ENCODE peak calls at places on chromosomes 16 and 17, in seven cellular contexts. One of them, this sample, is unnamed. For H3K4me1, the result is how much of the 10 kb centered on the place peaks cover.

GRCh38 chr16:87729266-87729954 is 36.4 kb downstream of the KLHDC4 start:
- DNase-seq in CD8-positive, alpha-beta T cell: no peak
- DNase-seq in cardiac muscle cell: no peak
- DNase-seq in body of pancreas: no peak
- DNase-seq in right atrium auricular region: no peak
- DNase-seq in PC-3: no peak
- DNase-seq in A549: no peak
- DNase-seq in this sample: no peak

GRCh38 chr17:18187816-18188761 is 4.5 kb downstream of the ALKBH5 start:
- DNase-seq in CD8-positive, alpha-beta T cell: no peak
- DNase-seq in cardiac muscle cell: peak
- DNase-seq in body of pancreas: no peak
- DNase-seq in right atrium auricular region: no peak
- DNase-seq in PC-3: peak
- DNase-seq in A549: no peak
- DNase-seq in this sample: no peak

GRCh38 chr16:68429081-68429740 is 19.1 kb downstream of the SMPD3 start:
- DNase-seq in CD8-positive, alpha-beta T cell: no peak
- DNase-seq in cardiac muscle cell: no peak
- DNase-seq in body of pancreas: no peak
- DNase-seq in right atrium auricular region: no peak
- DNase-seq in PC-3: no peak
- DNase-seq in A549: no peak
- DNase-seq in this sample: no peak

GRCh38 chr17:71985111-71986039 is 135.4 kb upstream of the SOX9 start:
- DNase-seq in CD8-positive, alpha-beta T cell: no peak
- DNase-seq in cardiac muscle cell: no peak
- DNase-seq in body of pancreas: no peak
- DNase-seq in right atrium auricular region: no peak
- DNase-seq in PC-3: peak
- DNase-seq in A549: no peak
- DNase-seq in this sample: no peak

GRCh38 chr16:78385406-78385805 is 286.0 kb downstream of the WWOX start:
- DNase-seq in CD8-positive, alpha-beta T cell: no peak
- DNase-seq in cardiac muscle cell: no peak
- DNase-seq in body of pancreas: no peak
- DNase-seq in right atrium auricular region: no peak
- DNase-seq in PC-3: no peak
- DNase-seq in A549: no peak
- DNase-seq in this sample: no peak

GRCh38 chr16:324451-325334 is 27.8 kb downstream of the AXIN1 start:
- DNase-seq in CD8-positive, alpha-beta T cell: peak
- DNase-seq in cardiac muscle cell: no peak
- DNase-seq in body of pancreas: no peak
- DNase-seq in right atrium auricular region: no peak
- DNase-seq in PC-3: no peak
- DNase-seq in A549: no peak
- DNase-seq in this sample: peak

GRCh38 chr16:69772560-69773254 is 10.6 kb downstream of the WWP2 start:
- DNase-seq in CD8-positive, alpha-beta T cell: no peak
- DNase-seq in cardiac muscle cell: peak
- DNase-seq in body of pancreas: no peak
- DNase-seq in right atrium auricular region: no peak
- DNase-seq in PC-3: no peak
- DNase-seq in A549: no peak
- DNase-seq in this sample: no peak

GRCh38 chr16:30063893-30064745 is 1.4 kb upstream of the ALDOA start:
- DNase-seq in CD8-positive, alpha-beta T cell: peak
- DNase-seq in cardiac muscle cell: no peak
- DNase-seq in body of pancreas: peak
- DNase-seq in right atrium auricular region: peak
- DNase-seq in PC-3: peak
- DNase-seq in A549: peak
- DNase-seq in this sample: peak

GRCh38 chr17:35046740-35047283 is 16.7 kb downstream of the RFFL start:
- DNase-seq in CD8-positive, alpha-beta T cell: peak
- DNase-seq in cardiac muscle cell: peak
- DNase-seq in body of pancreas: peak
- DNase-seq in right atrium auricular region: no peak
- DNase-seq in PC-3: no peak
- DNase-seq in A549: no peak
- DNase-seq in this sample: peak

GRCh38 chr17:82271401-82271800 is 2.1 kb downstream of the CSNK1D start:
- DNase-seq in CD8-positive, alpha-beta T cell: no peak
- DNase-seq in cardiac muscle cell: no peak
- DNase-seq in body of pancreas: no peak
- DNase-seq in right atrium auricular region: no peak
- DNase-seq in PC-3: no peak
- DNase-seq in A549: no peak
- DNase-seq in this sample: no peak

GRCh38 chr16:65312071-65312470 is 190.2 kb upstream of the CDH11 start:
- DNase-seq in CD8-positive, alpha-beta T cell: no peak
- DNase-seq in cardiac muscle cell: peak
- DNase-seq in body of pancreas: no peak
- DNase-seq in right atrium auricular region: no peak
- DNase-seq in PC-3: peak
- DNase-seq in A549: no peak
- DNase-seq in this sample: no peak

GRCh38 chr17:14427914-14428639 is 127.2 kb downstream of the HS3ST3B1 start:
- DNase-seq in CD8-positive, alpha-beta T cell: peak
- DNase-seq in cardiac muscle cell: no peak
- DNase-seq in body of pancreas: no peak
- DNase-seq in right atrium auricular region: no peak
- DNase-seq in PC-3: no peak
- DNase-seq in A549: no peak
- DNase-seq in this sample: peak

GRCh38 chr17:3885970-3886369 is 6.9 kb downstream of the CAMKK1 start:
- DNase-seq in CD8-positive, alpha-beta T cell: no peak
- DNase-seq in cardiac muscle cell: peak
- DNase-seq in body of pancreas: no peak
- DNase-seq in right atrium auricular region: no peak
- DNase-seq in PC-3: no peak
- DNase-seq in A549: peak
- DNase-seq in this sample: no peak

GRCh38 chr16:4372578-4373355 is 1.1 kb downstream of the VASN start:
- DNase-seq in CD8-positive, alpha-beta T cell: no peak
- DNase-seq in cardiac muscle cell: peak
- DNase-seq in body of pancreas: peak
- DNase-seq in right atrium auricular region: no peak
- DNase-seq in PC-3: peak
- DNase-seq in A549: peak
- DNase-seq in this sample: no peak

GRCh38 chr17:8131844-8132441 is 8.0 kb upstream of the HES7 start:
- DNase-seq in CD8-positive, alpha-beta T cell: no peak
- DNase-seq in cardiac muscle cell: no peak
- DNase-seq in body of pancreas: no peak
- DNase-seq in right atrium auricular region: no peak
- DNase-seq in PC-3: peak
- DNase-seq in A549: no peak
- DNase-seq in this sample: no peak

GRCh38 chr16:87723224-87723619 is 42.6 kb downstream of the KLHDC4 start:
- DNase-seq in CD8-positive, alpha-beta T cell: no peak
- DNase-seq in cardiac muscle cell: peak
- DNase-seq in body of pancreas: peak
- DNase-seq in right atrium auricular region: peak
- DNase-seq in PC-3: no peak
- DNase-seq in A549: no peak
- DNase-seq in this sample: no peak

GRCh38 chr17:253091-253846 is 71.8 kb upstream of the DOC2B start:
- DNase-seq in CD8-positive, alpha-beta T cell: no peak
- DNase-seq in cardiac muscle cell: no peak
- DNase-seq in body of pancreas: no peak
- DNase-seq in right atrium auricular region: no peak
- DNase-seq in PC-3: no peak
- DNase-seq in A549: no peak
- DNase-seq in this sample: no peak

GRCh38 chr17:36934759-36935630 is 2.3 kb upstream of the LHX1 start:
- DNase-seq in CD8-positive, alpha-beta T cell: peak
- DNase-seq in cardiac muscle cell: peak
- DNase-seq in body of pancreas: no peak
- DNase-seq in right atrium auricular region: no peak
- DNase-seq in PC-3: no peak
- DNase-seq in A549: peak
- DNase-seq in this sample: peak

GRCh38 chr17:69870091-69870530 is 204.9 kb upstream of the KCNJ16 start:
- DNase-seq in CD8-positive, alpha-beta T cell: no peak
- DNase-seq in cardiac muscle cell: peak
- DNase-seq in body of pancreas: no peak
- DNase-seq in right atrium auricular region: no peak
- DNase-seq in PC-3: peak
- DNase-seq in A549: peak
- DNase-seq in this sample: no peak

GRCh38 chr16:10886739-10887269 is 9.8 kb downstream of the CIITA start:
- DNase-seq in CD8-positive, alpha-beta T cell: no peak
- DNase-seq in cardiac muscle cell: no peak
- DNase-seq in body of pancreas: no peak
- DNase-seq in right atrium auricular region: no peak
- DNase-seq in PC-3: no peak
- DNase-seq in A549: no peak
- DNase-seq in this sample: no peak

GRCh38 chr16:85304337-85304736 is 192.1 kb upstream of the CIBAR2 start:
- DNase-seq in CD8-positive, alpha-beta T cell: no peak
- DNase-seq in cardiac muscle cell: no peak
- DNase-seq in body of pancreas: no peak
- DNase-seq in right atrium auricular region: no peak
- DNase-seq in PC-3: no peak
- DNase-seq in A549: no peak
- DNase-seq in this sample: no peak
- H3K4me1 ChIP-seq in CD8-positive, alpha-beta T cell: half or more
- H3K4me1 ChIP-seq in cardiac muscle cell: half or more
- H3K4me1 ChIP-seq in body of pancreas: under half
- H3K4me1 ChIP-seq in right atrium auricular region: under half
- H3K4me1 ChIP-seq in PC-3: under half
- H3K4me1 ChIP-seq in A549: under half
- H3K4me1 ChIP-seq in this sample: half or more

GRCh38 chr16:21656795-21657768 is 4.7 kb upstream of the IGSF6 start:
- DNase-seq in CD8-positive, alpha-beta T cell: peak
- DNase-seq in cardiac muscle cell: peak
- DNase-seq in body of pancreas: peak
- DNase-seq in right atrium auricular region: no peak
- DNase-seq in PC-3: peak
- DNase-seq in A549: peak
- DNase-seq in this sample: peak

GRCh38 chr16:21654881-21655280 is 2.5 kb upstream of the IGSF6 start:
- DNase-seq in CD8-positive, alpha-beta T cell: no peak
- DNase-seq in cardiac muscle cell: no peak
- DNase-seq in body of pancreas: no peak
- DNase-seq in right atrium auricular region: no peak
- DNase-seq in PC-3: no peak
- DNase-seq in A549: no peak
- DNase-seq in this sample: no peak

GRCh38 chr16:21663889-21664647 is at the start of gene OTOA:
- DNase-seq in CD8-positive, alpha-beta T cell: peak
- DNase-seq in cardiac muscle cell: peak
- DNase-seq in body of pancreas: no peak
- DNase-seq in right atrium auricular region: no peak
- DNase-seq in PC-3: no peak
- DNase-seq in A549: no peak
- DNase-seq in this sample: no peak

GRCh38 chr16:21653571-21653970 is 1.2 kb upstream of the IGSF6 start:
- DNase-seq in CD8-positive, alpha-beta T cell: no peak
- DNase-seq in cardiac muscle cell: no peak
- DNase-seq in body of pancreas: peak
- DNase-seq in right atrium auricular region: no peak
- DNase-seq in PC-3: no peak
- DNase-seq in A549: no peak
- DNase-seq in this sample: no peak

GRCh38 chr16:21659124-21659523 is 4.6 kb upstream of the OTOA start:
- DNase-seq in CD8-positive, alpha-beta T cell: no peak
- DNase-seq in cardiac muscle cell: no peak
- DNase-seq in body of pancreas: no peak
- DNase-seq in right atrium auricular region: no peak
- DNase-seq in PC-3: no peak
- DNase-seq in A549: no peak
- DNase-seq in this sample: no peak
- H3K4me1 ChIP-seq in CD8-positive, alpha-beta T cell: under half
- H3K4me1 ChIP-seq in cardiac muscle cell: under half
- H3K4me1 ChIP-seq in body of pancreas: under half
- H3K4me1 ChIP-seq in right atrium auricular region: under half
- H3K4me1 ChIP-seq in PC-3: under half
- H3K4me1 ChIP-seq in A549: under half
- H3K4me1 ChIP-seq in this sample: under half

GRCh38 chr17:46120078-46120477 is 73.2 kb downstream of the KANSL1 start:
- DNase-seq in CD8-positive, alpha-beta T cell: no peak
- DNase-seq in cardiac muscle cell: no peak
- DNase-seq in body of pancreas: no peak
- DNase-seq in right atrium auricular region: no peak
- DNase-seq in PC-3: no peak
- DNase-seq in A549: no peak
- DNase-seq in this sample: no peak

GRCh38 chr17:46123607-46124006 is 69.6 kb downstream of the KANSL1 start:
- DNase-seq in CD8-positive, alpha-beta T cell: no peak
- DNase-seq in cardiac muscle cell: no peak
- DNase-seq in body of pancreas: no peak
- DNase-seq in right atrium auricular region: no peak
- DNase-seq in PC-3: no peak
- DNase-seq in A549: no peak
- DNase-seq in this sample: no peak

GRCh38 chr17:46121165-46121764 is 72.0 kb downstream of the KANSL1 start:
- DNase-seq in CD8-positive, alpha-beta T cell: no peak
- DNase-seq in cardiac muscle cell: no peak
- DNase-seq in body of pancreas: no peak
- DNase-seq in right atrium auricular region: no peak
- DNase-seq in PC-3: no peak
- DNase-seq in A549: no peak
- DNase-seq in this sample: no peak

GRCh38 chr17:46122486-46122871 is 70.8 kb downstream of the KANSL1 start:
- DNase-seq in CD8-positive, alpha-beta T cell: no peak
- DNase-seq in cardiac muscle cell: no peak
- DNase-seq in body of pancreas: no peak
- DNase-seq in right atrium auricular region: no peak
- DNase-seq in PC-3: no peak
- DNase-seq in A549: no peak
- DNase-seq in this sample: no peak

GRCh38 chr17:46121841-46122485 is 71.3 kb downstream of the KANSL1 start:
- DNase-seq in CD8-positive, alpha-beta T cell: no peak
- DNase-seq in cardiac muscle cell: no peak
- DNase-seq in body of pancreas: no peak
- DNase-seq in right atrium auricular region: no peak
- DNase-seq in PC-3: no peak
- DNase-seq in A549: no peak
- DNase-seq in this sample: no peak
- H3K4me1 ChIP-seq in CD8-positive, alpha-beta T cell: half or more
- H3K4me1 ChIP-seq in cardiac muscle cell: half or more
- H3K4me1 ChIP-seq in body of pancreas: half or more
- H3K4me1 ChIP-seq in right atrium auricular region: under half
- H3K4me1 ChIP-seq in PC-3: under half
- H3K4me1 ChIP-seq in A549: under half
- H3K4me1 ChIP-seq in this sample: half or more

DNA sequence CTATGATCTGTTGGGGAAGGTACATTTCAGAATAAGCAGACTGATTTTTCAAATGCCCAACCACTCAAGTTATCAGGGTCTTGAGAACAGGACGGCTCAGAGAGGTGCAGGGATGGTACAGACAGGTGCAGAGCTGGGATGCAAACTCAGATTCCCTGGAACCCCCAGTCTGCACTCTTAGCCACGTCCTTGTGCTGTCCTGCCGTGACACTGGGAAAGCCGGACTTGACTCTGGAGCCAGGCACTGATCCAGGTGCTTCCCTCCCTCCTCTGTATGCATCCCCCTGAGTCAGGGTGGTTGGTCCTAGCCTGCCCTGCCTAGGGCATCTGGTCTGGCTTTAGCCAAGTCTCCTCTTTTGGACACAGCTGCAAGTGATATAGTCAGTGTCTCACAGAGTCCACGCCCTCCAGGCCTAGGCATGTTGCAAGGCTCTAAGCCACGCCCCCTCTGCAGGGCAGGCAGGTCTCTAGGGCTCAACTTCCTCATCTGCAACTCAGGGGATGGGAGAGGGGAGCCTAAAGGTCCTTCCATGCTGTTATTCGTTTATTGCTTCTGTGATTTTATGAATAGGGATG is 97.4 kb downstream of the SDK2 start:
- DNase-seq in CD8-positive, alpha-beta T cell: peak
- DNase-seq in cardiac muscle cell: peak
- DNase-seq in body of pancreas: peak
- DNase-seq in right atrium auricular region: no peak
- DNase-seq in PC-3: peak
- DNase-seq in A549: peak
- DNase-seq in this sample: no peak
- H3K4me1 ChIP-seq in CD8-positive, alpha-beta T cell: under half
- H3K4me1 ChIP-seq in cardiac muscle cell: under half
- H3K4me1 ChIP-seq in body of pancreas: under half
- H3K4me1 ChIP-seq in right atrium auricular region: under half
- H3K4me1 ChIP-seq in PC-3: under half
- H3K4me1 ChIP-seq in A549: under half
- H3K4me1 ChIP-seq in this sample: under half